ENCODE peak calls at places on chromosome 11, in six cellular contexts. D, Z, N, W, Q and H are unnamed samples.

GRCh38 chr11:28760676-28761390 is 652.6 kb downstream of the METTL15 start:
- DNase-seq in D (no peak), Z (no peak), N (peak), W (no peak), Q (no peak), H (no peak)

GRCh38 chr11:86488553-86488952 is 113.9 kb downstream of the CCDC81 start:
- DNase-seq in D (no peak), Z (no peak), N (no peak), W (no peak), Q (no peak), H (no peak)

GRCh38 chr11:132423266-132423665 is 1052.9 kb downstream of the NTM start:
- DNase-seq in D (no peak), Z (no peak), N (no peak), W (no peak), Q (no peak), H (no peak)

GRCh38 chr11:128687321-128687720 is 6.6 kb upstream of the FLI1 start:
- DNase-seq in D (peak), Z (no peak), N (no peak), W (peak), Q (no peak), H (no peak)

GRCh38 chr11:22082788-22083187 is 110.1 kb upstream of the ANO5 start:
- DNase-seq in D (no peak), Z (no peak), N (no peak), W (no peak), Q (no peak), H (no peak)

GRCh38 chr11:2770556-2771301 is 70.9 kb upstream of the KCNQ1OT1 start:
- DNase-seq in D (no peak), Z (peak), N (no peak), W (peak), Q (peak), H (no peak)

GRCh38 chr11:93196816-93197382 is 892 bp downstream of the SLC36A4 start:
- DNase-seq in D (peak), Z (no peak), N (peak), W (no peak), Q (no peak), H (no peak)

GRCh38 chr11:13667245-13667644 is 1.2 kb upstream of the FAR1 start:
- DNase-seq in D (no peak), Z (no peak), N (peak), W (no peak), Q (no peak), H (no peak)

GRCh38 chr11:67282876-67283371 is 6.2 kb upstream of the ANKRD13D start:
- DNase-seq in D (no peak), Z (no peak), N (no peak), W (peak), Q (no peak), H (no peak)

GRCh38 chr11:119028346-119029068 is 2.2 kb downstream of the SLC37A4 start:
- DNase-seq in D (no peak), Z (no peak), N (no peak), W (peak), Q (no peak), H (no peak)

GRCh38 chr11:100445231-100445735 is 241.8 kb upstream of the ARHGAP42 start:
- DNase-seq in D (peak), Z (no peak), N (no peak), W (no peak), Q (peak), H (peak)

GRCh38 chr11:6695377-6695776 is 12.2 kb upstream of the MRPL17 start:
- DNase-seq in D (no peak), Z (no peak), N (peak), W (no peak), Q (no peak), H (peak)

GRCh38 chr11:90178751-90179150 is 44.1 kb downstream of the CHORDC1 start:
- DNase-seq in D (no peak), Z (no peak), N (no peak), W (no peak), Q (no peak), H (no peak)

GRCh38 chr11:8009856-8010255 is 22.7 kb downstream of the EIF3F start:
- DNase-seq in D (no peak), Z (no peak), N (no peak), W (no peak), Q (no peak), H (no peak)

GRCh38 chr11:86292912-86293606 is 9.0 kb upstream of the HIKESHI start:
- DNase-seq in D (no peak), Z (no peak), N (no peak), W (no peak), Q (no peak), H (no peak)

GRCh38 chr11:80204021-80204420 is 763.2 kb upstream of the TENM4 start:
- DNase-seq in D (no peak), Z (no peak), N (no peak), W (no peak), Q (no peak), H (no peak)

GRCh38 chr11:33449798-33450197 is 192.6 kb downstream of the HIPK3 start:
- DNase-seq in D (no peak), Z (no peak), N (peak), W (no peak), Q (no peak), H (peak)

GRCh38 chr11:10564692-10565318 is 3.7 kb downstream of the LYVE1 start:
- DNase-seq in D (no peak), Z (no peak), N (no peak), W (no peak), Q (no peak), H (peak)
- TF ChIP-seq CTCF in D (peak), Z (no peak), N (peak), W (no peak), Q (no peak), H (peak)

GRCh38 chr11:45886816-45887520 is 1.5 kb downstream of the MAPK8IP1 start:
- DNase-seq in D (no peak), Z (no peak), N (no peak), W (no peak), Q (no peak), H (no peak)

GRCh38 chr11:45884596-45885185 is 760 bp upstream of the MAPK8IP1 start:
- DNase-seq in D (no peak), Z (no peak), N (no peak), W (no peak), Q (no peak), H (no peak)

GRCh38 chr11:45887587-45887986 is 2.1 kb downstream of the MAPK8IP1 start:
- DNase-seq in D (no peak), Z (no peak), N (no peak), W (no peak), Q (no peak), H (no peak)

GRCh38 chr11:45885274-45885920 is at the start of gene MAPK8IP1:
- DNase-seq in D (peak), Z (peak), N (no peak), W (peak), Q (peak), H (peak)

DNA sequence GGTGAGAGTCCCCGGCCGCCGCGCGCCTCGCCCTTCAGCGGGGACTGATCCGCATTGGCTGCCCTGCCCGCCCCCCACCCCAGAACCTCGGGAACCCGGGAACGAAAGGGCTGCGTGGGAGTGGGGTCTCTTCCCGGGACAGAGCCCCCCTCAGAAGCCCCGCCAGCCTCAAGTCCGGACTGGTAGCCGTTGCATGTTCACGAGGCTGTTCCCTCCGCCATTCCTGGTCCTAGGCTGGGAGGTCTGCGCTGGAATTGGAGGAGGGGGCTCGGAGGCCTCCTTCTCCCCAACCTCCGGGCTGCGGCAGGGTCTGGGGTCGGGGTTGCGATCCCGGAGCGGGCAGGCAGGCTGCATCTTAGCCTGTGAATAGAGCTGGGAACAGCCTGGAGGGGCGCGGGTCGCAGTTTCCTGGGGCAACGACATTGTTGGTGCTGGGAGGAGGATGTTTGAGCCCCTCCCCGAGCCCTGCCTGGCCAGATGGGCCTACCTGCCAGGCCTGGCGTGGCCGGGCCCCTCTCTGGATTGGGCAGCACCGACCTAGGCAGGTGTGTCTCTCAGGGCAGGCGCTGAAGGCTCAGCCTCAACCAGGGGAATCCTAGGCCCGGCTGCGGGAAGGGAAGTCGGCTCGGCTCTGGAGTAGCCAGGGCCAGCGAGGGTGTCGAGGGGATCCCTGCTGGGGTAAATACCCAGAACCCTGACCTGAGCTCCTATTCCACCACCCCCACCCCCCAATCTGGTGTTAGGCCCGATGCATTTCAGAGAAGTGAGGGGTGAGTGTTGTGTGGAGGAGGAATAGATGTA is 670 bp downstream of the MAPK8IP1 start:
- DNase-seq in D (peak), Z (no peak), N (no peak), W (no peak), Q (no peak), H (no peak)
- H3K4me3 ChIP-seq in D (peak), Z (peak), N (peak), W (peak), Q (peak), H (peak)

DNA sequence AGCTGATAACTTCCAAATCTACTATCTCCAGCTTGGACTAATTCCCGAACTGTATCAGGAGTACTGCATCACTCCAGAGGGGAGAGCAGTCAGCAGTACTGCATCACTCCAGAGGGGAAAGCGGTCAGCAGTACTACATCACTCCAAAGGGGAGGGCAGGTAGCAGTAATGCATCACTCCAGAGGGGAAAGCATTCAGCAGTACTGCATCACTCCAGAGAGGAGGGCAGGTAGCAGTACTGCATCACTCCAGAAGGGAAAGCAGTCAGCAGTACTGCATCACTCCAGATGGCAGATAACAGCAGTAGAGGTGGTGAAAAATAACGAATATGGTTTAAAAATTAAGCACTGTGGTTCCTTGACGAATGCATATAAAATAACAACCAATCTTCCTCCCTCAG is 8.4 kb downstream of the CWC15 start:
- DNase-seq in D (no peak), Z (no peak), N (no peak), W (no peak), Q (no peak), H (no peak)
- TF ChIP-seq CTCF in D (no peak), Z (no peak), N (no peak), W (no peak), Q (no peak), H (no peak)

GRCh38 chr11:16966633-16967346 is 47.4 kb downstream of the PLEKHA7 start:
- DNase-seq in D (no peak), Z (no peak), N (no peak), W (no peak), Q (no peak), H (no peak)
- H3K4me3 ChIP-seq in D (no peak), Z (no peak), N (no peak), W (no peak), Q (no peak), H (no peak)

DNA sequence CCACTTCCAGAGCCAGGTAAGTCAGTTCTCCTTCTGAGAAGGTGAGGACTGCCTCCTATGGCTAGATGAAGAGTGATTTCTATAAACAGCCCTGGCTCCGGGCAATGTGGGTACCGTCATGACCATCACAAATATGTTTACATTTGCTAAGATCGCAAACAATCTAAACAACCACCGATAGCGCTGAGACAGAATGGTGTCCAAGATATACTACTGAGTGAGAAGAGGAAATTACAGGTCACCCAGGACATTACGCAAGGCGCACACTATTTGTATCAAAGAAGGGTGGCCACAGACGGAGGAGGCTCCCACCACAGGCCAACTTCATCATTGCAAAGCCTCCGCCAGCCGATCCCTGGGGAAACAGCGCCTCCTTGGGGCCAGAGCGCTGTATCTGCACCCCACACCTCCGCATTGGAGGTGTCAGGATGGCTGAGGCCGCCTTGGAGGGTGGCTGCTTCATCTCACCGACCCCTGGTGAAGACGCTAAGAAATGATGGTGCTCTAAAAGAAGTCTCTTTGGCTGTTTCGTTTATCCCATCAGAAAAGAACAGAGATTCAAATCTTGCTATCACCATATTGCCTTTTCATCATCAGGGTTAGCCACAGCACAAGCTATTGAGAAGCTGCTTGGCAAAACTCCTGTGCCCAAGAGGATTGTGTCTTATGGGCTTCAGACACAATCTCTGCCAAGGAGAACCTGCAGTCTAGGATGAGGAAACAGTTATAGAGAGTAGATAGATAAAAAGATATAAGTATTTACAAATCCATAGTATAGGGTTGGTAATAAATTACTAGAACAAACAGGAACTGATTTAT is 12.3 kb upstream of the ASRGL1 start:
- DNase-seq in D (peak), Z (peak), N (peak), W (no peak), Q (peak), H (peak)
- TF ChIP-seq CTCF in D (peak), Z (peak), N (peak), W (peak), Q (no peak), H (peak)

GRCh38 chr11:65434667-65435179 is 12.1 kb downstream of the NEAT1 start:
- DNase-seq in D (no peak), Z (no peak), N (no peak), W (no peak), Q (no peak), H (peak)

GRCh38 chr11:65432133-65432650 is 9.6 kb downstream of the NEAT1 start:
- DNase-seq in D (no peak), Z (no peak), N (no peak), W (no peak), Q (no peak), H (peak)

GRCh38 chr11:65434057-65434666 is 11.6 kb downstream of the NEAT1 start:
- DNase-seq in D (no peak), Z (no peak), N (no peak), W (no peak), Q (no peak), H (peak)

GRCh38 chr11:65432686-65433582 is 10.3 kb downstream of the NEAT1 start:
- DNase-seq in D (peak), Z (no peak), N (no peak), W (no peak), Q (no peak), H (peak)

DNA sequence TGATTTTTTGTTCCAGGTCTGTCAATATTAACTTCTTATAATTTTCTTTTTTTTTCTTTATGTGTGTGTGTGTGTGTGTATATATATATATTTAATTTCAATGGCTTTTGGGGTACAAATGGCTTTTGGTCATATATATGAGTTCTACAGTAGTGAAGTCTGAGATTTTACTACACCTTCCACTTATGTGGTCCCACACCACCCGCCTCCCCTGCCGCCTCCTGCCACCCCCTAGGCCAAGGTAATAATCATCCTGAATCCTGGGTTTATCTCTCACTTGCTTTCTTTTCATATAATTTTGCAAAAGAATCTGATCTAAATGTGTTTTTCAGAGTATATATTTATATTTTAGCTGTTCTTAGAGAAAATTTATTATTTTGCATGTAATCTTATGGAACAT is 11.1 kb downstream of the NEAT1 start:
- DNase-seq in D (no peak), Z (no peak), N (no peak), W (no peak), Q (no peak), H (peak)
- H3K4me3 ChIP-seq in D (no peak), Z (no peak), N (no peak), W (no peak), Q (no peak), H (no peak)